ENCODE peak calls at places on chromosomes 4 and X, in eight cellular contexts. G is tibial artery, C is cardiac muscle cell, Y is heart left ventricle, A is suprapubic skin, E is HCT116, D is brain microvascular endothelial cell, X is right lobe of liver. S is an unnamed sample.

GRCh38 chrX:46324166-46324565 is 221.1 kb downstream of the ZNF674 start:
- DNase-seq in E (no peak), X (no peak), G (no peak), D (no peak), A (no peak), Y (no peak), C (no peak), S (no peak)

GRCh38 chr4:170374770-170375169 is 285.0 kb upstream of the AADAT start:
- DNase-seq in C (no peak), Y (no peak), E (peak; percentile 40), A (no peak), D (peak; percentile 12), X (peak; percentile 63), G (no peak), S (no peak)

GRCh38 chr4:95985791-95986190 is 145.9 kb downstream of the PDHA2 start:
- DNase-seq in E (no peak), C (no peak), X (no peak), A (no peak), Y (no peak), G (no peak), D (no peak), S (no peak)

GRCh38 chr4:155608231-155608885 is 58.3 kb upstream of the GUCY1A1 start:
- DNase-seq in C (peak; percentile 69), Y (no peak), X (no peak), D (peak; percentile 18), G (no peak), A (no peak), E (no peak), S (peak; percentile 24)

GRCh38 chr4:34183916-34184315 is 2060.4 kb downstream of the ARAP2 start:
- DNase-seq in X (no peak), E (no peak), D (no peak), G (no peak), Y (no peak), C (no peak), A (no peak), S (no peak)

GRCh38 chr4:24137963-24138601 is 248.2 kb upstream of the PPARGC1A start:
- DNase-seq in Y (no peak), C (no peak), E (no peak), X (peak; percentile 90), D (no peak), A (no peak), G (no peak), S (no peak)

GRCh38 chr4:76698141-76698540 is 199.8 kb downstream of the SOWAHB start:
- DNase-seq in A (no peak), D (no peak), Y (no peak), C (no peak), E (no peak), X (no peak), G (no peak), S (no peak)

GRCh38 chrX:19225906-19226305 is 103.6 kb upstream of the ADGRG2 start:
- DNase-seq in Y (no peak), A (no peak), C (peak; percentile 3), E (no peak), X (no peak), D (no peak), G (no peak), S (no peak)

GRCh38 chr4:18593297-18594002 is 571.9 kb upstream of the LCORL start:
- DNase-seq in C (peak; percentile 83), Y (peak; percentile 32), G (peak; percentile 31), D (peak; percentile 61), E (peak; percentile 63), A (no peak), X (peak; percentile 52), S (no peak)

GRCh38 chr4:156969136-156969535 is 2.5 kb downstream of the PDGFC start:
- DNase-seq in A (no peak), G (no peak), X (no peak), C (no peak), E (no peak), Y (no peak), D (no peak), S (no peak)
- H3K27ac ChIP-seq in A (peak overlapping the region; percentile 12), G (peak overlapping the region; percentile 98), X (no peak overlapping the region), C (no peak overlapping the region), E (no peak overlapping the region), Y (peak overlapping the region; percentile 1), D (no peak overlapping the region), S (peak overlapping the region; percentile 87)

DNA sequence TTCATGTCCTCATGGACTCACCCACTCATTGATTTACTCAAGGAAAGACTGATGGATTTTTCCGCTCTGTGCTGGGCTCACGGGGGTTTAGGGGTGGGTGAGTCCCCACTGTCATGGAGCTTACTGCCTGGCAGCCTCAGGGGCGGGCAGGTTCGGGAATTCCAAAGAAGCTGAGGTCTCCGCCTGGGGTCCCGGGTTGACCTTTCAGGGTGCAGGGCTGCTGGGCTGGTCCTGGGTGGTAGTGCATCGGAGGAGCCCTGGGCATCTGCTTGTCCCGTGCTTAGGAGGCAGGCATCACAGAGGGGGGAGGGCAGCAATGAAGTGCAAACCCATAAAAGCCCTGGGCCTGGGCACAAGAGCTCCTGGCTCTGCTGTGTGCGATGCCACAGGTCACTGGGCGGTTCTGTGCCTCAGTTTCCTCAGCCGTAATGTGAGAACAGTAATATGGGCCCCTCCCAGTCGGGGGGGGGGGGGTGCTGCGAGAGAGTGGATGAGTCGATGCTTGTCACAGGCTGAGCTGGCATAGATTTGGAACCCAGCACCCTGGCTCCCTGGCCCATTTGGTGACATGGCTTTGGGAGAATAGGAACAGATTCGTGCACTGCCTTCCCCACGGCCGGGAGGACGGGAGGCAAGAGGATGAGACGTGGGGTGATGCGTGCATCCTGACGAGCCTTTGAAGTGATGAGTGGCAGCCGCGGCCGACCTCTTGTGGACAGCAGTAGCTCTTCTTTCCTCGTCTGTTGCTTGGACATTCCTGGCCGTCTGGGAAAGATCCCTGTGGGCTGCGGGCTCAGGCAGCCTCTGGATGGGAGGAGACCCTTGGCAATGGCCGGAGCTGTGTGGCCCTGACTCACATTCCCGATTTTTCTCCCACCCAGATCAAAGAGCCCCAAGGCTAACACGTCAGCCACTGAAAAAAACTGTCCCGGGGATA is 42.0 kb downstream of the PSAPL1 start:
- DNase-seq in E (no peak), Y (no peak), A (peak; percentile 74), C (peak; percentile 43), G (no peak), X (peak; percentile 42), D (peak; percentile 41), S (peak; percentile 27)
- TF ChIP-seq CTCF in E (no peak), Y (no peak), A (no peak), C (peak; percentile 34), G (no peak), X (no peak), D (peak; percentile 65), S (peak; percentile 37)

GRCh38 chr4:105474110-105474518 is 252 bp upstream of the PPA2 start:
- DNase-seq in E (no peak), G (peak; percentile 80), C (peak; percentile 91), A (peak; percentile 92), D (peak; percentile 81), Y (peak; percentile 89), X (peak; percentile 93), S (peak; percentile 89)

GRCh38 chr4:105473340-105474109 is at the start of gene PPA2:
- DNase-seq in D (peak; percentile 90), A (peak; percentile 93), X (peak; percentile 91), E (peak; percentile 78), G (peak; percentile 93), Y (peak; percentile 91), C (peak; percentile 94), S (peak; percentile 90)

GRCh38 chr4:105472871-105473339 is 957 bp downstream of the PPA2 start:
- DNase-seq in D (no peak), X (no peak), E (no peak), A (no peak), C (no peak), G (no peak), Y (no peak), S (no peak)

GRCh38 chr4:105466580-105466979 is 7.3 kb downstream of the PPA2 start:
- DNase-seq in A (no peak), Y (no peak), E (no peak), C (no peak), X (no peak), G (no peak), D (no peak), S (no peak)

GRCh38 chr4:105471566-105472176 is 2.2 kb downstream of the PPA2 start:
- DNase-seq in E (peak; percentile 69), Y (peak; percentile 72), D (peak; percentile 76), C (peak; percentile 83), X (peak; percentile 75), A (peak; percentile 82), G (peak; percentile 59), S (peak; percentile 29)
- H3K27ac ChIP-seq in E (no peak overlapping the region), Y (peak overlapping the region; percentile 99), D (no peak overlapping the region), C (peak overlapping the region; percentile 93), X (no peak overlapping the region), A (peak overlapping the region; percentile 97), G (peak overlapping the region; percentile 98), S (peak overlapping the region; percentile 99)

DNA sequence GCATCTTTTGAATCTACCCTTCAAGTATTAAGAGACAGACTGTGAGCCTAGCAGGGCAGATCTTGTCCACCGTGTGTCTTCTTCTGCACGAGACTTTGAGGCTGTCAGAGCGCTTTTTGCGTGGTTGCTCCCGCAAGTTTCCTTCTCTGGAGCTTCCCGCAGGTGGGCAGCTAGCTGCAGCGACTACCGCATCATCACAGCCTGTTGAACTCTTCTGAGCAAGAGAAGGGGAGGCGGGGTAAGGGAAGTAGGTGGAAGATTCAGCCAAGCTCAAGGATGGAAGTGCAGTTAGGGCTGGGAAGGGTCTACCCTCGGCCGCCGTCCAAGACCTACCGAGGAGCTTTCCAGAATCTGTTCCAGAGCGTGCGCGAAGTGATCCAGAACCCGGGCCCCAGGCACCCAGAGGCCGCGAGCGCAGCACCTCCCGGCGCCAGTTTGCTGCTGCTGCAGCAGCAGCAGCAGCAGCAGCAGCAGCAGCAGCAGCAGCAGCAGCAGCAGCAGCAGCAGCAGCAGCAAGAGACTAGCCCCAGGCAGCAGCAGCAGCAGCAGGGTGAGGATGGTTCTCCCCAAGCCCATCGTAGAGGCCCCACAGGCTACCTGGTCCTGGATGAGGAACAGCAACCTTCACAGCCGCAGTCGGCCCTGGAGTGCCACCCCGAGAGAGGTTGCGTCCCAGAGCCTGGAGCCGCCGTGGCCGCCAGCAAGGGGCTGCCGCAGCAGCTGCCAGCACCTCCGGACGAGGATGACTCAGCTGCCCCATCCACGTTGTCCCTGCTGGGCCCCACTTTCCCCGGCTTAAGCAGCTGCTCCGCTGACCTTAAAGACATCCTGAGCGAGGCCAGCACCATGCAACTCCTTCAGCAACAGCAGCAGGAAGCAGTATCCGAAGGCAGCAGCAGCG is 1.3 kb downstream of the AR start:
- DNase-seq in D (peak; percentile 18), G (no peak), C (peak; percentile 33), A (peak; percentile 65), Y (no peak), E (no peak), X (no peak), S (peak; percentile 16)
- TF ChIP-seq CTCF in D (peak; percentile 15), G (no peak), C (no peak), A (no peak), Y (no peak), E (no peak), X (no peak), S (no peak)

DNA sequence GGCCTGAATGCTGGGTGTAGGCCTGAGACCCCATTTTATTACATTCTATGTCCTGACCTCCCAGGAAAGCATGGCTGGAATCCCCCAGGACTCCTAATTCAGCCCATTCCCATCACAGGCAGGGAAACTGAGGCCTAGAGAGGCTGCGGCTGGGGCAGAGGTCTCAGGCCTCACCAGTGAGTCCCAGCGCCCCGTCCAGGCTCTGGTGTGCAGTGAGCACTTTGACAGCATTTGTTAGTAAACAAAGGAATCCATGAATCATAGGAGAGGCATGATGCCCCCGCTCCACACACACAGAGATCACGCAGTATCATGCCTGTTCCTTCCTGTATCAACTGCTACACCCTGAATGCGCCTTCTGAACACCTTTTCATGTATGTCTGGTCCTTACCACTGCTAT is 51.4 kb downstream of the ADRA2C start:
- DNase-seq in G (no peak), Y (no peak), C (no peak), D (no peak), X (no peak), A (no peak), E (no peak), S (no peak)
- H3K27ac ChIP-seq in G (no peak overlapping the region), Y (no peak overlapping the region), C (no peak overlapping the region), D (no peak overlapping the region), X (no peak overlapping the region), A (no peak overlapping the region), E (no peak overlapping the region), S (no peak overlapping the region)

GRCh38 chrX:136262812-136263315 is 11.7 kb upstream of the MAP7D3 start:
- DNase-seq in A (no peak), G (no peak), D (no peak), X (no peak), E (no peak), Y (no peak), C (peak; percentile 4), S (no peak)
- TF ChIP-seq CTCF in A (no peak), G (no peak), D (no peak), X (no peak), E (no peak), Y (no peak), C (no peak), S (no peak)